ENCODE peak calls at places on chromosome 4, in five cellular contexts. A, L, I, Y and W are unnamed samples.

GRCh38 chr4:186037692-186038658 is 31.0 kb upstream of the TLR3 start:
- DNase-seq in Y (no peak), L (peak), I (no peak), A (peak), W (peak)

GRCh38 chr4:184064877-184065276 is 152.8 kb downstream of the ENPP6 start:
- DNase-seq in A (no peak), Y (no peak), L (no peak), I (no peak), W (no peak)

GRCh38 chr4:55386073-55386472 is 9.7 kb upstream of the TMEM165 start:
- DNase-seq in A (no peak), Y (no peak), I (no peak), L (no peak), W (no peak)

GRCh38 chr4:8488791-8489369 is 48.3 kb downstream of the TRMT44 start:
- DNase-seq in A (no peak), L (no peak), I (no peak), Y (no peak), W (no peak)

GRCh38 chr4:165359501-165359900 is 19.3 kb upstream of the CPE start:
- DNase-seq in L (no peak), Y (no peak), I (no peak), A (no peak), W (no peak)

GRCh38 chr4:28555851-28556250 is 1695.2 kb downstream of the STIM2 start:
- DNase-seq in A (no peak), L (no peak), I (no peak), Y (no peak), W (no peak)

GRCh38 chr4:22848332-22848731 is 155.6 kb downstream of the GBA3 start:
- DNase-seq in A (no peak), L (no peak), Y (no peak), I (no peak), W (no peak)

GRCh38 chr4:101292901-101293300 is 54.4 kb downstream of the PPP3CA start:
- DNase-seq in A (no peak), L (no peak), Y (no peak), I (no peak), W (no peak)

GRCh38 chr4:152957437-152958185 is 21.5 kb downstream of the FHDC1 start:
- DNase-seq in L (no peak), A (no peak), Y (no peak), I (no peak), W (no peak)

GRCh38 chr4:156374069-156374468 is 420.4 kb upstream of the CTSO start:
- DNase-seq in I (no peak), L (no peak), Y (no peak), A (no peak), W (no peak)

GRCh38 chr4:156374894-156375293 is 421.2 kb upstream of the CTSO start:
- DNase-seq in L (no peak), I (no peak), A (no peak), Y (no peak), W (no peak)

GRCh38 chr4:156377036-156377700 is 423.5 kb upstream of the CTSO start:
- DNase-seq in L (no peak), Y (no peak), I (no peak), A (no peak), W (no peak)

DNA sequence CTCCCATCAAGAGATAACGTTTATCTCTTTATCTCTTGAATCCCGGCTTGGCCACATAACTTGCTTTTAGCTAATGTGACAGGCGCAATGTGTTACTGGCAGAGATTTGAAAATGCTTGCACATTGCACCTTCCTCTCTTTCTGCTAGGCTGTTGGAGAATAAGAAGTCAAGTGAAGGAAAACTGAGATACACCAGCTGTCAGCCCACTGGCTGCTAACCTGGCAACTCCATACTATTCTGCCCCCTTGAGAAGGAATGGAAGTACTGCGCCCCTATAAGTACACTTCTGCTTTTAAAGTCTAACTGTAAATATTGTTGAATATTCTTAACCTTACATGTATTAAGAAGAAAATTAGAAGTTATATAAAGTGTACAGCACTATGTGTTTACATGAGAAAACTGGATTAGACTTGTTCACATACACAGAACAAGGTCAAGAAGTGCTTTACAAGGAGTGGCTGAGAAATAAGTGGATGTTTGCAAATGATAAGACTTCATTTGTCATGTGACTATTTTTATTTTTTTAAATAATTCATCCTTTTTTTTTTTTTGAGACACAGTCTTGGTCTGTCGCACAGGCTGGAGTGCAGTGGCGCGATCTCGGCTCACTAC is 424.5 kb upstream of the CTSO start:
- DNase-seq in Y (no peak), I (peak), L (no peak), A (no peak), W (no peak)
- TF ChIP-seq CTCF in Y (no peak), I (peak), L (peak), A (peak), W (peak)

DNA sequence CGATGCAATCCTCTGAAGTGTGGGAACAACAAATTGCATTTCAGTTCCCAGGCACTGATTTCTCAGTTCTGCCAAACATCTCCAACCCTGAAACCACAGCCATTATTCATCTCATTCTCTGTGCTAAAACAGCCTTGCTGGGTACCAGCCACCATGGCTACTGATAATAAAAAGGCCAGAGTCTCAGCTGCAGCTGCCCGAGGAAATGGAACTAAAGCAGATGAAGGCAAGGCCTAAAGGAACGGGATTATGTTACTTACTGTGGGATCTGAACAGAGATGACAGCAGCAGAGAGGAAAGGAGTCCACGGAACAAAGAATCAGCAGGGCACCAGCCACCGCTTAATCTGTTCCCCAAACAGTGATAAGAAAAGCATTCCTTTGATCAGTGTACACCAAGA is 155.7 kb downstream of the PAPSS1 start:
- DNase-seq in Y (no peak), A (no peak), L (no peak), I (no peak), W (no peak)
- TF ChIP-seq CTCF in Y (no peak), A (no peak), L (no peak), I (no peak), W (no peak)

DNA sequence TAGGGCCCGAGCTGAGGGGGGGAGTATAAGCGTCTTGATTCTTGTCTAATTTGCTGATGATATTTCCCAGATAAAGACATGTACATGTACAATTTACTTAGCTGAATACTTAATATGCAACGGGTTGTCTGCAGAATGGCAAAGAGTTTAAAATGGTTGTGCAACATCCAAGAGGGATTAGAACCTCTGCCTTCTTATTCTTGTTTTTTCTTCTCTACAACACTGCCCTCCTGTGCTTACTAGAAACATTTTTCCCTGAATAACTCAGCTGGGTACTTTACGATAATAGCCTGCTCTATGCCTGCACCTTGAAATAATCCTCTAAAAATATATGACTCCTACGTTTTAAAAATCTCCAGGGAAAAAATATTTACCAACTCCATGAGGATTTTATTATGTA is 41.8 kb downstream of the INTS12 start:
- DNase-seq in Y (no peak), I (no peak), L (no peak), A (no peak), W (no peak)
- TF ChIP-seq CTCF in Y (no peak), I (no peak), L (peak), A (no peak), W (no peak)

GRCh38 chr4:104815593-104816156 is 321.0 kb upstream of the CXXC4 start:
- DNase-seq in I (no peak), Y (no peak), L (no peak), A (no peak), W (no peak)

DNA sequence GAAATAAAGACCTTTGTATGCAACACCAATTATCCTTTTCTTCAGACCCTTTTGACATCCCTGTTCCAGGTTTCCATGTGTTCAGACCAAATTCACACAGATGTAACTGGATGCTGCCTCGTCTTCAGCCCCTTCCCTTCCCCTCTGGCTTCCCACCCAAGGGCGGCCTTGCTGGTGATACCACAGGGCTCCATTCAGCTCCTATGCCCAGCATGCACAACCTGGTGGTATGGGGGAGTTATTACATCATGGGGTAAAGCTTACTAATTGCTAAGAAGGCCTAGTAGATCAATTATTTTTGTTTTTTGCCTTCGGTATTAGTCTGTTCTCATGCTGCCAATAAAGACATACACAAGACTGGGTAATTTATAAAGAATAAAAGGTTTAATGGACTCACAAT is 317.0 kb upstream of the CXXC4 start:
- DNase-seq in A (no peak), I (peak), L (no peak), Y (no peak), W (no peak)
- TF ChIP-seq CTCF in A (no peak), I (no peak), L (no peak), Y (no peak), W (no peak)

GRCh38 chr4:83585982-83586508 is 50.1 kb downstream of the GPAT3 start:
- DNase-seq in A (no peak), L (no peak), Y (no peak), I (no peak), W (no peak)

GRCh38 chr4:83581411-83582288 is 45.7 kb downstream of the GPAT3 start:
- DNase-seq in Y (no peak), A (no peak), L (no peak), I (no peak), W (no peak)

DNA sequence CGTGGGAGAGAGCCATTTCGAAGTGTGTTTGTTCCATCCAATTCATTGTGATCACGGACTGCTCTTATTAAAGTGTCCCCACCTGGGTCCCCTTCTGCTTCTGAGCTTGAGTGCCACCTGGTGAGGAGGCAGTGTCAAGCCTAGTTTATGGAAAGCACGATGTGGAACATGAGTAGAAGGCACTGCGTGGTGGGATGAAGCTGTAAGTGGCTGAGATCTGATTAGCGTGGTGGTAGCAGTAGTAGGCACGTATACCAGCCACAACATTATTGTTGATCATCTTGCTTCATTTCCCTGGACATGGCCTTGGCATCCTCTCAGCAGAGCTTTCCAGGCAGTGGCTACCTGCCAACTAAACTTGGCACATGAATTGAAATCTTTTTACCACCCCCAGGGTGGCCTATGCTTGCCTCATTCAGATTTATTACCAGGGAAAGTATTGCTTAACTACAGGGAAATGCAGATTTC is 46.4 kb downstream of the GPAT3 start:
- DNase-seq in I (no peak), Y (no peak), A (peak), L (no peak), W (no peak)
- TF ChIP-seq CTCF in I (no peak), Y (no peak), A (no peak), L (peak), W (no peak)

GRCh38 chr4:175125410-175126068 is 207.4 kb downstream of the ADAM29 start:
- DNase-seq in L (no peak), A (no peak), Y (no peak), I (no peak), W (no peak)
- TF ChIP-seq CTCF in L (no peak), A (no peak), Y (no peak), I (no peak), W (no peak)

GRCh38 chr4:76801621-76802545 is 96.1 kb downstream of the SOWAHB start:
- DNase-seq in L (no peak), Y (no peak), I (peak), A (no peak), W (no peak)
- TF ChIP-seq CTCF in L (no peak), Y (no peak), I (no peak), A (no peak), W (peak)

GRCh38 chr4:180923476-180923875 is 1319.7 kb upstream of the TENM3 start:
- DNase-seq in Y (no peak), L (no peak), I (no peak), A (no peak), W (peak)

GRCh38 chr4:180926277-180926676 is 1316.9 kb upstream of the TENM3 start:
- DNase-seq in L (no peak), Y (no peak), I (no peak), A (no peak), W (no peak)

GRCh38 chr4:180925800-180926199 is 1317.4 kb upstream of the TENM3 start:
- DNase-seq in I (no peak), L (no peak), A (no peak), Y (no peak), W (no peak)
- TF ChIP-seq CTCF in I (no peak), L (no peak), A (no peak), Y (no peak), W (no peak)

DNA sequence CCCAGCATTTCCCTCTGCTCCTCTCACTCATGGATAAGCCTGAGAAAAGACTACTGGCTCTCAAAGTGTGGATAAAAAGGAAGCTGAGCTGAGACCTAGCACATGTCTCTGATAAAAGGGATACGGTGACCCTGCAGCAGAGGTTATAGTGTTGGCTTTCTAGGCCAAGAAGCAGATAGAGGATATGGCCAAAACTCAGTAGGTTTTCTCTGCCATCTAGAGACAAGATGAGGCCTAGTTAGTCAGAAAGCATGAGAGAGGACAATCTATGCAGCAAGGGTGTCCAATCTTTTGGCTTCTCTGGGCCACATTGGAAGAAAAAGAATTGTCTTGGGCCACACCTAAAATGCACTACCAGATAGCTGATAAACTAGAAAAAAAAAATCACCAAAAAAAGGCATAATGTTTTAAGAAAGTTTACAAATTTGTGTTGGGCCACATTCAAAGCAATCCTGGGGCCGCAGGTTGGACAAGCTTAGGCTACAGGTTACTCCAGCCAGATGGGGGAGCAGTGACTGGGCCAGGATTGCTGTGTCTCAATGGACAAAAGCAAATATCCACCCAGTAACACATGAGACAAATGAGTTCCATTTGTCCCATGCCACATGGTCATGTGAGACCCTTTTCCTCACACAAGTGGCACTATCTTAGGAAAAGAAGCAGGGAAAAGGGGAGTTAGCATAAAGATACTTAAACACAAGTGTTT is 411.4 kb downstream of the INPP4B start:
- DNase-seq in Y (no peak), L (no peak), A (no peak), I (no peak), W (no peak)
- TF ChIP-seq CTCF in Y (no peak), L (no peak), A (no peak), I (no peak), W (no peak)